ENCODE peak calls at places on chromosomes 7 and 10, in five cellular contexts. L is tibial artery, I is body of pancreas, J is mammary epithelial cell, H is psoas muscle. S is an unnamed sample. For H3K9me3, the result is how much of the 10 kb centered on the place peaks cover.

GRCh38 chr10:27743736-27744477 is 1.7 kb downstream of the MKX start:
- DNase-seq in L (peak), I (peak), J (peak), H (no peak), S (no peak)

GRCh38 chr10:113958631-113959382 is 84.9 kb upstream of the ADRB1 start:
- DNase-seq in L (peak), I (no peak), J (peak), H (peak), S (no peak)

GRCh38 chr7:4951903-4952636 is 6.9 kb downstream of the MMD2 start:
- DNase-seq in L (no peak), I (no peak), J (peak), H (no peak), S (no peak)

GRCh38 chr10:5460468-5461200 is 38.7 kb downstream of the CALML5 start:
- DNase-seq in L (no peak), I (no peak), J (no peak), H (no peak), S (no peak)

GRCh38 chr10:110273474-110273873 is 31.2 kb downstream of the SMNDC1 start:
- DNase-seq in L (peak), I (peak), J (peak), H (peak), S (no peak)

GRCh38 chr7:138126928-138127327 is 50.7 kb downstream of the AKR1D1 start:
- DNase-seq in L (no peak), I (no peak), J (no peak), H (no peak), S (no peak)

GRCh38 chr10:112307631-112308502 is 24.7 kb downstream of the TECTB start:
- DNase-seq in L (no peak), I (peak), J (peak), H (peak), S (no peak)

GRCh38 chr7:131293018-131293417 is 34.7 kb upstream of the MKLN1 start:
- DNase-seq in L (peak), I (no peak), J (peak), H (peak), S (no peak)

GRCh38 chr7:74665296-74665938 is 7.9 kb downstream of the GTF2I start:
- DNase-seq in L (no peak), I (no peak), J (no peak), H (no peak), S (no peak)

GRCh38 chr10:21069929-21070363 is 172.8 kb upstream of the NEBL start:
- DNase-seq in L (no peak), I (no peak), J (no peak), H (no peak), S (no peak)

GRCh38 chr7:50644586-50644985 is 79.4 kb upstream of the DDC start:
- DNase-seq in L (no peak), I (no peak), J (no peak), H (no peak), S (no peak)

GRCh38 chr10:23358357-23358756 is 13.8 kb upstream of the C10orf67 start:
- DNase-seq in L (no peak), I (no peak), J (no peak), H (no peak), S (no peak)
- H3K9me3 ChIP-seq in L (under half), I (under half), J (under half), H (under half), S (under half)

GRCh38 chr10:82429302-82429701 is 554.3 kb downstream of the NRG3 start:
- DNase-seq in L (no peak), I (no peak), J (no peak), H (no peak), S (no peak)
- H3K9me3 ChIP-seq in L (under half), I (under half), J (under half), H (under half), S (under half)

DNA sequence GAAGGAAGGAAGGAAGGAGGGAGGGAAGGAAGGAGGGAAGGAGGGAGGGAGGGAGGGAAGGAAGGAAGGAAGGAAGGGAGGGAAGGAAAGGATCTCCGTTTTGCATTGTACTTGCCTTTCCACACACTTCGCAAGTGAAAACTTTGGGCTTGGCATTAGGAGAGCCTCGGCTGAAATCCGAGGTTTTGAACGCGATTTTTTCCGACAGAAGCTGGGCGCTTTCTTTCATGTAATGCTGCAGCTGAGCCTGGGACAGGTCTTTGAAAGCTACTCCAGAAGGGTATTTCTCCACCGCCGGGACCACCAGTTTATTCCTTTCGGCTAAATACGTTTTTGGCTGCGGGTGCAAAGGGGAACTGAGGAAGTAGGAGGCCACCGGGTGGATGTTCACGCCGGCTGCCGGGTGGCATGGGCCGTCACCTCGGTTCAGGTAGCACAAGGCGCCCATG is 1.0 kb downstream of the FEZF1 start:
- DNase-seq in L (no peak), I (no peak), J (no peak), H (no peak), S (no peak)
- H3K9me3 ChIP-seq in L (under half), I (under half), J (under half), H (under half), S (under half)

GRCh38 chr10:37844644-37845043 is 12.8 kb downstream of the ZNF248 start:
- DNase-seq in L (no peak), I (no peak), J (no peak), H (no peak), S (no peak)
- H3K9me3 ChIP-seq in L (under half), I (under half), J (under half), H (under half), S (under half)

DNA sequence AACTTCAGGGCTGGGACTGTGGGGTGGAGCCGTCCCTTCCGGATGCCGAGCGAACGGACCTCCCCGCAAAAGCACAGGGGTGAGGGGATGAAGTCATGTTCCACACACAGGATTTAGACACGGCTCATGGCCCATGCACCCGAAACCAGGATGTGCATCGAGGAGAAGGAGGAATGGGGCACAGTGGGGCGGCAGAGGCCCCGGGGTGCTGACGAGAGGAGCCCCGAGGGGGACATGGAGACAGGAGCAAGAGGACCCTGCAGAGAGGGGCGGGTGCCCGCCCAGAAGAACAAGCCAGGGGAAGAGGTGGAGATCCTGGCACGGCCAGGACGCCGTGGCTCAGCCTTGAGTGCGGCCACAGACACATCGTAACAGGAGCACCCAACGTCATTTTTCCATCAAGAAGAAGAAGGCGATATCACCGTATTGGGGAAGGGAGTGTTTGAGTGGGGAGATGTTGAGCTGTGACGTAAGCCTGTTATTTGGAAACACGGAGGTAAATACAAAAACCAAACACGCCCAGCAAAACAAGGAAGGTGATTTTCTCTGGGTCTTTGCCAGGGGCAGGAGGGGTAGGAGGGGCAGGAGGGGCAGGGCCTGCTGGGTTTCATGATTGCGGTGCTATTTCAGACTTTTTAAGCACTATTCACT is 25.3 kb upstream of the FOXL3 start:
- DNase-seq in L (no peak), I (no peak), J (no peak), H (peak), S (no peak)
- H3K9me3 ChIP-seq in L (under half), I (under half), J (under half), H (under half), S (under half)

GRCh38 chr10:71290806-71291205 is 28.3 kb upstream of the SLC29A3 start:
- DNase-seq in L (no peak), I (no peak), J (no peak), H (no peak), S (no peak)
- H3K9me3 ChIP-seq in L (under half), I (under half), J (under half), H (under half), S (under half)

GRCh38 chr10:37520488-37520887 is 336.9 kb downstream of the ZNF248 start:
- DNase-seq in L (no peak), I (no peak), J (no peak), H (no peak), S (no peak)
- H3K9me3 ChIP-seq in L (under half), I (under half), J (under half), H (under half), S (under half)

DNA sequence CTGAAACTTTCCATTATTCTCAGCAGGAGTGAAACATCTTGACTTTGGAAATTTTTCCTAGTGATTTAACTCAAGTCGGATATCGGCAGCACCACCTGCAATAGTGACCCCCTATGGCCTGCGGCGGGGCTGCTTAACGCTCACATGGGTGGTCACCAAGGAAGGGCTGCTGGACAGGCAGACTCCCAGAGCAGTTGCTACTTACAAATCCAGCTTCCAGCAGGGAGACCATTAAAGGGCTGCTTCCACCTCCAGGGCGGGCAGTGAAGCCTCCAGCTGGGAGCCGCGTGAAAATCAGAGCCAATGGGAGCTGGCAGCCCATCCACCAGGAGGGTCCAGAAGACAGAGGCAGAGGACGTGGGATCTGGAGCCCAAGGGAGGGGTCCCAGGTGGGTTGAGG is 122.5 kb downstream of the MGMT start:
- DNase-seq in L (no peak), I (no peak), J (no peak), H (no peak), S (no peak)
- H3K9me3 ChIP-seq in L (under half), I (under half), J (under half), H (under half), S (under half)

GRCh38 chr10:83476211-83476610 is 663.1 kb upstream of the GHITM start:
- DNase-seq in L (no peak), I (no peak), J (no peak), H (no peak), S (no peak)
- H3K9me3 ChIP-seq in L (under half), I (under half), J (under half), H (under half), S (under half)